ENCODE peak calls at places on chromosomes 16 and 17, in four cellular contexts. One of them, this sample, is unnamed.
A peak's percentile ranks its signal among the peaks of the same experiment; 100 is the strongest.

GRCh38 chr17:59830846-59831486 is 61.8 kb downstream of the TUBD1 start:
- DNase-seq in K562: no peak
- DNase-seq in HEK293T: no peak
- DNase-seq in HepG2: no peak
- DNase-seq in this sample: no peak

GRCh38 chr16:11211977-11212818 is 43.8 kb downstream of the SOCS1 start:
- DNase-seq in K562: peak; percentile 40
- DNase-seq in HEK293T: no peak
- DNase-seq in HepG2: no peak
- DNase-seq in this sample: no peak

GRCh38 chr17:81075307-81075706 is 40.4 kb downstream of the BAIAP2 start:
- DNase-seq in K562: no peak
- DNase-seq in HEK293T: no peak
- DNase-seq in HepG2: no peak
- DNase-seq in this sample: no peak

GRCh38 chr17:41060052-41060604 is at the start of gene KRTAP2-3:
- DNase-seq in K562: no peak
- DNase-seq in HEK293T: no peak
- DNase-seq in HepG2: peak; percentile 36
- DNase-seq in this sample: no peak

GRCh38 chr17:32596666-32597065 is 109.9 kb downstream of the CDK5R1 start:
- DNase-seq in K562: no peak
- DNase-seq in HEK293T: no peak
- DNase-seq in HepG2: no peak
- DNase-seq in this sample: no peak

GRCh38 chr17:80029235-80029974 is 6.3 kb downstream of the TBC1D16 start:
- DNase-seq in K562: no peak
- DNase-seq in HEK293T: no peak
- DNase-seq in HepG2: no peak
- DNase-seq in this sample: no peak

GRCh38 chr16:65876624-65877023 is 489.9 kb upstream of the CDH5 start:
- DNase-seq in K562: no peak
- DNase-seq in HEK293T: no peak
- DNase-seq in HepG2: no peak
- DNase-seq in this sample: no peak

GRCh38 chr17:73389411-73389810 is 77.6 kb upstream of the CDC42EP4 start:
- DNase-seq in K562: no peak
- DNase-seq in HEK293T: no peak
- DNase-seq in HepG2: no peak
- DNase-seq in this sample: no peak

GRCh38 chr16:23182675-23183485 is at the start of gene SCNN1G:
- DNase-seq in K562: no peak
- DNase-seq in HEK293T: peak; percentile 26
- DNase-seq in HepG2: no peak
- DNase-seq in this sample: peak; percentile 33

GRCh38 chr16:12646490-12647274 is 157.0 kb downstream of the CPPED1 start:
- DNase-seq in K562: no peak
- DNase-seq in HEK293T: no peak
- DNase-seq in HepG2: peak; percentile 47
- DNase-seq in this sample: no peak

GRCh38 chr17:65593092-65593869 is 31.8 kb upstream of the AXIN2 start:
- DNase-seq in K562: no peak
- DNase-seq in HEK293T: no peak
- DNase-seq in HepG2: peak; percentile 43
- DNase-seq in this sample: no peak

GRCh38 chr17:74859439-74860228 is at the start of gene GRIN2C:
- DNase-seq in K562: peak; percentile 60
- DNase-seq in HEK293T: peak; percentile 70
- DNase-seq in HepG2: no peak
- DNase-seq in this sample: no peak

GRCh38 chr16:66226762-66227161 is 139.7 kb upstream of the CDH5 start:
- DNase-seq in K562: no peak
- DNase-seq in HEK293T: no peak
- DNase-seq in HepG2: no peak
- DNase-seq in this sample: no peak

GRCh38 chr16:23597003-23597756 is 1.1 kb upstream of the NDUFAB1 start:
- DNase-seq in K562: peak; percentile 57
- DNase-seq in HEK293T: peak; percentile 52
- DNase-seq in HepG2: peak; percentile 71
- DNase-seq in this sample: peak; percentile 52

GRCh38 chr16:80743273-80743672 is 61.1 kb downstream of the CDYL2 start:
- DNase-seq in K562: no peak
- DNase-seq in HEK293T: no peak
- DNase-seq in HepG2: no peak
- DNase-seq in this sample: no peak

GRCh38 chr17:64769712-64770111 is 107.6 kb upstream of the SMURF2 start:
- DNase-seq in K562: no peak
- DNase-seq in HEK293T: no peak
- DNase-seq in HepG2: no peak
- DNase-seq in this sample: no peak

GRCh38 chr17:31404028-31404949 is 12.8 kb downstream of the RAB11FIP4 start:
- DNase-seq in K562: no peak
- DNase-seq in HEK293T: no peak
- DNase-seq in HepG2: no peak
- DNase-seq in this sample: peak; percentile 13

GRCh38 chr16:84600343-84601229 is 17.3 kb downstream of the COTL1 start:
- DNase-seq in K562: no peak
- DNase-seq in HEK293T: no peak
- DNase-seq in HepG2: no peak
- DNase-seq in this sample: no peak

GRCh38 chr17:9291912-9292562 is 270.7 kb downstream of the NTN1 start:
- DNase-seq in K562: peak; percentile 30
- DNase-seq in HEK293T: peak; percentile 63
- DNase-seq in HepG2: peak; percentile 8
- DNase-seq in this sample: peak; percentile 49

GRCh38 chr16:85168732-85169256 is 56.5 kb upstream of the CIBAR2 start:
- DNase-seq in K562: peak; percentile 97
- DNase-seq in HEK293T: peak; percentile 80
- DNase-seq in HepG2: no peak
- DNase-seq in this sample: peak; percentile 61

GRCh38 chr17:12627177-12627629 is 38.5 kb upstream of the MYOCD start:
- DNase-seq in K562: no peak
- DNase-seq in HEK293T: no peak
- DNase-seq in HepG2: peak; percentile 57
- DNase-seq in this sample: no peak

GRCh38 chr16:88434353-88434690 is 18.8 kb upstream of the ZFPM1 start:
- DNase-seq in K562: no peak
- DNase-seq in HEK293T: no peak
- DNase-seq in HepG2: no peak
- DNase-seq in this sample: no peak

GRCh38 chr16:79651363-79651762 is 50.8 kb upstream of the MAF start:
- DNase-seq in K562: no peak
- DNase-seq in HEK293T: no peak
- DNase-seq in HepG2: no peak
- DNase-seq in this sample: no peak

GRCh38 chr16:55502801-55503366 is 6.0 kb upstream of the LPCAT2 start:
- DNase-seq in K562: no peak
- DNase-seq in HEK293T: no peak
- DNase-seq in HepG2: peak; percentile 79
- DNase-seq in this sample: no peak

GRCh38 chr17:79005063-79005861 is 4.3 kb downstream of the CANT1 start:
- DNase-seq in K562: no peak
- DNase-seq in HEK293T: no peak
- DNase-seq in HepG2: no peak
- DNase-seq in this sample: no peak
- TF ChIP-seq ELF4 in K562: no peak
- TF ChIP-seq ELF4 in HEK293T: no peak
- TF ChIP-seq ELF4 in HepG2: no peak
- TF ChIP-seq ELF4 in this sample: no peak

GRCh38 chr17:78344666-78345065 is 15.2 kb downstream of the SOCS3 start:
- DNase-seq in K562: no peak
- DNase-seq in HEK293T: no peak
- DNase-seq in HepG2: no peak
- DNase-seq in this sample: no peak

GRCh38 chr17:78341559-78342437 is 18.1 kb downstream of the SOCS3 start:
- DNase-seq in K562: peak; percentile 98
- DNase-seq in HEK293T: peak; percentile 63
- DNase-seq in HepG2: no peak
- DNase-seq in this sample: peak; percentile 75

GRCh38 chr17:78343433-78344201 is 16.3 kb downstream of the SOCS3 start:
- DNase-seq in K562: no peak
- DNase-seq in HEK293T: no peak
- DNase-seq in HepG2: no peak
- DNase-seq in this sample: no peak

GRCh38 chr17:78343099-78343432 is 16.8 kb downstream of the SOCS3 start:
- DNase-seq in K562: no peak
- DNase-seq in HEK293T: no peak
- DNase-seq in HepG2: no peak
- DNase-seq in this sample: no peak

DNA sequence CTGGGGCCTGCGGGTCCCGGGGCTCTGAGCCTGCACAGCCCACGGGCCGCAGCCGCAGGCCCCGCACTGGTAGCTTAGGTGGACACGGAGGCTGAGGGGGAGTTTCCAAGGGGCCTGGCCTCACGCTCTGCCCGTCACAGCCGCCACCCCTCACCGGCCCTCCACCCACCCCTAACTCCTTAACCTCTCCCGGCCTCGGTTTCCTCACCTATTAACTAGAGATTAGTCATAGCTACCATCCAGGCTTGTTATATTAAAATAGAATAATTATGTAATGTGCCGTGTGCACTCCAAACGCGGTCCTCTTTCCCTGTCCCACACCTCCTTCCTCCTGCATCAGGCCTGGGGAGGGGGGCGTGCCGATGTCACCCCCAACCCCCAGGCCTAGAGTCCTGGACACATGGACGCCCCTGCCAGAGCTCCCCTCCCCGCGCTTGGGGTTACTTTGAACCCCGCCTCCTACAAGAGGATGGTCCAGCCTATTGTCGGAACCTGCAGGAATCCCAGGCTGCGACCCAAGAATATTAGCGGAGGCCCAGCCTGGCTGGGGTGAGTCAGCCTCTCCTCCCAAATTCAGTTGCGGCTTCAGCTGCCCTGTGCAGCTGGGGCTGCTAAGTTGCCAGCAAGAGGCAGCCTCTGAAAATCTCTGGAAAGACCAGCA is 17.3 kb downstream of the SOCS3 start:
- DNase-seq in K562: no peak
- DNase-seq in HEK293T: no peak
- DNase-seq in HepG2: no peak
- DNase-seq in this sample: no peak
- TF ChIP-seq ELF4 in K562: no peak
- TF ChIP-seq ELF4 in HEK293T: no peak
- TF ChIP-seq ELF4 in HepG2: no peak
- TF ChIP-seq ELF4 in this sample: no peak

GRCh38 chr17:61402073-61402541 is 2.5 kb downstream of the TBX2 start:
- DNase-seq in K562: no peak
- DNase-seq in HEK293T: no peak
- DNase-seq in HepG2: no peak
- DNase-seq in this sample: no peak
- TF ChIP-seq ELF4 in K562: no peak
- TF ChIP-seq ELF4 in HEK293T: no peak
- TF ChIP-seq ELF4 in HepG2: no peak
- TF ChIP-seq ELF4 in this sample: no peak

DNA sequence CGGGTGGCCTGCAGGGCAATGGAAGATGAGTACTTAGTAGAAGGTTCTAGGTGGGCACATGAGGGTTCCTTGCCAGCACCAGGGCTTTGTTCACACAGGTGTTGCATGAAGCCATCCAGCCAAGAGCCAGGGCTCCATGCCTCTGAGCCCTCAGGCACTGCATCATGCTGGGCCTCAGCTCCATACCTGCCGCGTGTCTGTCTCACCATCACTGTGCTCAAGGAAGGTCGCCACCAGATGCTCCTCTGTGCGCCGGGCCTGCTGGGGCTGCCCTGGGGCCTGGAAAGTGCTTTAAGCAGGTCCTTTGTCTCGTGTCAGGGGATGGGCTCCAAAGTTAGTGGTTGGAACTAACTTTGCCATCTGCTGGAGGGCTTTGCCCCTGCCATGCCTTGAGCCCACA is 25.6 kb downstream of the C16orf90 start:
- DNase-seq in K562: no peak
- DNase-seq in HEK293T: no peak
- DNase-seq in HepG2: no peak
- DNase-seq in this sample: no peak
- TF ChIP-seq ELF4 in K562: no peak
- TF ChIP-seq ELF4 in HEK293T: no peak
- TF ChIP-seq ELF4 in HepG2: no peak
- TF ChIP-seq ELF4 in this sample: no peak

DNA sequence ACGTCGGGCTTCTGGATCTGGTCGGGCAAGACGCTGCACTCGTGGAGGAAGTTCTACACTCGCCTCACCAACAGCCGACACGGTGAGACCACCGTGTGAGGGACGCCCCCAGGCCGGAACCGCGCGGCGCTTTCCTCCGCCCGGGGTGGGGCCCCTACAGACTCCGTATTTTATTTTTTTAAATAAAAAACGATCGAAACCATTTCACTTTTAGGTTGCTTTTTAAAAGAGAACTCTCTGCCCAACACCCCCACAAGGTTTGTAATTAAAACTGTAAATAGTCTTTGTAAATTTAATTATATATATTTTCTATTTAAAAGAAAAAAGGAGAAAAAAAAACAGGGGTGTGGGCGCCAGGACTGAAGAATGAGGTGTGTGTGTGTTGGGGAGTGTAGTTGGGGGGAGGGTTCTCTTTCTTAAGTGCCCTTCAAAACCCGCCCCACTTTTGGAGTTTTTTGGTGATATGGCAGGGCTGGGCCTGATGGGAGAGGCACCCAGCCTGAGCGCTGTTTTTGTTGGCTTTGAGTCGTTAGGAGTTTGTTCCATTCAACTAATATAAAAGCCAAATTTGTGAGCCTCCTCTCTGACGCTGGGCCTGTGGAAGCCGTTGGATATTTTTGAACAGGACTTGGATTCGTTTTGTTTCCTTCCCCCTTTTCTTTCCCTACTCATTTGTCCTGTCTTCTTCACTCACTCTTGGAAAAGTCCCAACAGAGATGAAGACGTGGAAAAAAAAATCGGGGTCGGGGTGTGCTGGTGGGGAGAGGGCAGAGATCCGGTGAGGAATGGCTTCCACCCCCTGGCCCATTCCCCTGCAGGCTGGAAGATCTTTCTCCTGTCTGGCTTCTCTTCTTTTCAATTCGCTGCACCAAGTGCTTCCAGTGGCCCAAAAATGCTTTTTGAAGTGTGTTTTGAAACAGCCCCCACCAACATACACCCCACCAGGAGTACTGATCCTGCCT is 2.3 kb downstream of the FZD2 start:
- DNase-seq in K562: no peak
- DNase-seq in HEK293T: no peak
- DNase-seq in HepG2: no peak
- DNase-seq in this sample: no peak
- TF ChIP-seq ELF4 in K562: no peak
- TF ChIP-seq ELF4 in HEK293T: no peak
- TF ChIP-seq ELF4 in HepG2: no peak
- TF ChIP-seq ELF4 in this sample: no peak

This sample was measured in WTC11.